ENCODE peak calls at places on chromosomes 1 and 21, in four cellular contexts. A, Z, R and E are unnamed samples.

GRCh38 chr1:162548170-162548569 is 13.4 kb upstream of the UAP1 start:
- DNase-seq in Z (no peak), A (no peak), R (no peak), E (no peak)

GRCh38 chr1:77847621-77848080 is 40.8 kb upstream of the NEXN start:
- DNase-seq in R (no peak), Z (peak), A (no peak), E (no peak)

GRCh38 chr21:38995071-38995669 is 188.1 kb downstream of the PSMG1 start:
- DNase-seq in Z (no peak), A (no peak), R (no peak), E (no peak)

GRCh38 chr1:30251451-30251850 is 471.9 kb downstream of the MATN1 start:
- DNase-seq in A (no peak), R (no peak), Z (no peak), E (no peak)

GRCh38 chr21:39712976-39713375 is 32.0 kb upstream of the IGSF5 start:
- DNase-seq in R (no peak), Z (no peak), A (no peak), E (no peak)

GRCh38 chr1:31771891-31772668 is 7.9 kb upstream of the ADGRB2 start:
- DNase-seq in R (no peak), A (no peak), Z (no peak), E (no peak)

GRCh38 chr1:230851291-230851691 is 17.0 kb downstream of the C1orf198 start:
- DNase-seq in Z (no peak), R (no peak), A (no peak), E (no peak)

GRCh38 chr1:175591083-175591743 is 152.2 kb downstream of the TNR start:
- DNase-seq in R (no peak), Z (no peak), A (peak), E (no peak)

GRCh38 chr1:235650341-235651169 is 971 bp upstream of the GNG4 start:
- DNase-seq in Z (no peak), R (no peak), A (no peak), E (no peak)

DNA sequence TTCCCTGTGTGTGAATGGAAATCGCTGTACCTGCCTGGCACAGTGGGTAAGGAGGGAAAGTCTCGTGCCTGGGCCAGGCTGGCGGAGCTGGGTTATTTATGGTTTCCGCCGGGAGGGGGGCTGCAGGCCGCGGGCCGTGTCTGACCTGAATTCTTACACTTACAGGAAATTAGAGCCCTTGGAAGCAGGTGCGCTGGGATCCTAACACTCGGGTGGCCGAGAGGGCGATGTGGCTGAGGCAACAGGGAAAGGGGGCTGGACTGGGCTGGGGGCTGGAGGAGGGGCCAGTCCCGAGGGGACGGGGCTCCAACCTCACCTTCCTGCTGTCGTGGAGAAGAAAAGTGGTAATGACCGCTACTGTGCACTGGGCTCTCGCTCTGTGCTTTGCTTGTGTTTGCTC is 109.4 kb upstream of the WNT4 start:
- DNase-seq in A (no peak), Z (no peak), R (no peak), E (no peak)
- TF ChIP-seq ATF3 in A (no peak), Z (no peak), R (no peak), E (no peak)

GRCh38 chr1:182407724-182408123 is 7.3 kb upstream of the TEDDM1 start:
- DNase-seq in R (no peak), Z (no peak), A (no peak), E (no peak)

GRCh38 chr1:182404764-182405163 is 4.3 kb upstream of the TEDDM1 start:
- DNase-seq in A (peak), R (no peak), Z (no peak), E (no peak)

GRCh38 chr1:182405578-182405977 is 5.1 kb upstream of the TEDDM1 start:
- DNase-seq in A (no peak), Z (no peak), R (no peak), E (no peak)

GRCh38 chr1:182408435-182409070 is 8.1 kb upstream of the TEDDM1 start:
- DNase-seq in R (no peak), Z (no peak), A (no peak), E (no peak)

GRCh38 chr1:182406006-182406405 is 5.5 kb upstream of the TEDDM1 start:
- DNase-seq in R (no peak), A (no peak), Z (no peak), E (no peak)
- TF ChIP-seq EGR1 in R (no peak), A (no peak), Z (no peak), E (no peak)

DNA sequence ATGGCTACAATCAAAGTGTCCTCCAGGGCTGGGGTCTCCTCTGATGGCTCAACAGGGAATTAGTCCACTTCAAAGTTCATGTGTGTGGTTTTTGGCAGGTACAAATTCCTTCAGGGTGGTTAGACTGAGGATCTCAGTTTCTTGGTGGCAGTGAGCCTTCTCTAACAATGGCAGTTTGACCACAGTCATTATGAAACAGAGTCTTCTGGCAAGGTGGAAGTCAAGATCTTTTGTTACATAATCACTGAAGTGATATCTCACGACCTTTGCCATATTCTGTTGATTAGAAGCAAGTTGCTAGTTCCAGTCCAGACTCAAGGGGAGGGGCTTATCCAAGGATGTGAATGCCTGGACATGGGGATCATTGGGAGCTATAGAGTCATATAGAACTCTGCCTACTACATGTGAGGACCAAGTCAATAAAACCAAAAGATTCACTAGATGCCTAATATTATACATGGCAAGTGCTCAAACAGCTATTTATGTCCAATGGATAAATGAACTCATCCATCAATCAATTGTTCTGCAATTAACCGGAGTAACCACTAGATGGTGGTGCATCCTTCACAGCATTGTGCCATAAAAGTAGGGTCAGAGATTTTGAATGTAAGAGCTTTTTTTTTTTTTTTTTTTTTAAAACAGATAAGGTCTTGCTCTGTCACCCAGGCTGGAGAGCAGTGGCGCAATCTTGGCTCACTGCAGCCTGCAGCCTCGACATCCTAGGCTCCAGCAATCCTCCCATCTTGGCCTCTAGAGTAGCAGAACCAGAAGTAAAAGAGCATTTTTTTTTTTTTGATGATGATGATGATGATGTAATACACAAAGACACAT is 131.9 kb downstream of the CRB1 start:
- DNase-seq in R (no peak), A (peak), Z (peak), E (peak)
- TF ChIP-seq ATF3 in R (no peak), A (peak), Z (no peak), E (no peak)

GRCh38 chr1:1087351-1088035 is 13.4 kb upstream of the RNF223 start:
- DNase-seq in Z (no peak), R (no peak), A (no peak), E (no peak)

GRCh38 chr1:1084372-1085170 is 10.5 kb upstream of the RNF223 start:
- DNase-seq in A (no peak), Z (no peak), R (no peak), E (no peak)

GRCh38 chr1:1086911-1087341 is 12.8 kb upstream of the RNF223 start:
- DNase-seq in R (no peak), A (no peak), Z (no peak), E (no peak)

GRCh38 chr1:1085171-1085841 is 11.2 kb upstream of the RNF223 start:
- DNase-seq in A (no peak), Z (no peak), R (no peak), E (no peak)

DNA sequence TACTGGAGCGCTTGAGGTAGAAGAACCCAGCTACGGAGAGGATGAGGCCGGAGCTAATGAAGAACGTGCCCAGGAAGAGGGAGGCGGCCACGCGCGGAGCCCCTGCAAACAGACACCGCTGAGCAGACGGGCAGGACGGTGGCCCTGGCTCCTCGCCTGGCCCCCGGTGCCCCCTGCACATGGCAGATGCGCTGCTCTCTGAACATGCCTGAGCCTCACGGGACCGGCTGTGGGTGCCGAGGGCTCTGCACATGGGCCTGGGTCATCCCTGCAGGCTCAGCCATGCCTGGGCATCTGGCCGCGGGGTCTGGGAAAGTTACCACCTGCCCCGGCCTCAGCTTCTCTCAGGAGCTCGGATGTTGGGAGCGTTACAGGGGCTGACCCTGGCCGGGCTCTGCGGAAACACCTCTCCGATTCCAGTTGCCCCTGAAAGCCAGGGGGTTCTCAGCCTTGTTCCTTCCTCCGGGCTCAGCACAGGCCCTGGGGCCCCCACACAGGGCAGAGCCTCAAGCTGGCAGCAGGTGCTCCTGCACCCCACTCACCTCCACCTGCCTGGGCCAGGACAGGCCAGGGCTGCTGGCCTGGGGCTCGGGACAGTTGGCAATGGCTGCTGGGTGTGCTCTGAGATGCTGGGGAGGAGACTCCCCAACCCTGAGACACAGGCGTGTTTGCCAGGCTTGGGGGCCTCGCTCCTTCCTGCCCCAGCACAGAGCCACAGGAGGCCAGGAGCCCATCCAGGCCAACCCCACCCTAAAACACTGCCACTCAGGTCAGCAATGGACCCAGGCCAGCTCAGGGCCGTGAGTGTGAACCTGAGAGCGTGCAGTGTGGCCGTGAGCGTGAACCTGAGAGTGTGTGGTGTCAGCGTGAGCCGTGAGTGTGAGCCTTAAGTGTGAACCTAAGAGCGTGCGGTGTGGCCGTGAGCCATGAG is 12.1 kb upstream of the RNF223 start:
- DNase-seq in Z (no peak), R (no peak), A (no peak), E (no peak)
- TF ChIP-seq EGR1 in Z (no peak), R (no peak), A (no peak), E (no peak)

GRCh38 chr1:27594542-27595510 is 9.1 kb downstream of the AHDC1 start:
- DNase-seq in A (no peak), R (no peak), Z (no peak), E (no peak)
- TF ChIP-seq ATF3 in A (no peak), R (no peak), Z (no peak), E (no peak)

DNA sequence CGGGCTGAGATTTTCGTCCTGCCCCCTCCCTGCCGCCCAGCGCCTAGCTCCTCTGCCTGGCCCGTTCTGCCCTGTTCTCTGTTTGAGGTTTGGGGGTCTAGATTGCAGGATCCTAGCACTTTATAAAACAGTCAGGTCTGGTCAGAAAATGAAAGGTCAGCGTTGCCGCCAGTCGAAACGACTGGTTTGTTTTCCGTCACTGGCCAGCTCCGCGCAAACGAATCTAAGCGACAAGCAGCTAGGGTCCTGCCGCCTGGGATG is 4.4 kb downstream of the GFI1 start:
- DNase-seq in R (no peak), Z (no peak), A (no peak), E (no peak)
- TF ChIP-seq EGR1 in R (no peak), Z (no peak), A (no peak), E (no peak)

DNA sequence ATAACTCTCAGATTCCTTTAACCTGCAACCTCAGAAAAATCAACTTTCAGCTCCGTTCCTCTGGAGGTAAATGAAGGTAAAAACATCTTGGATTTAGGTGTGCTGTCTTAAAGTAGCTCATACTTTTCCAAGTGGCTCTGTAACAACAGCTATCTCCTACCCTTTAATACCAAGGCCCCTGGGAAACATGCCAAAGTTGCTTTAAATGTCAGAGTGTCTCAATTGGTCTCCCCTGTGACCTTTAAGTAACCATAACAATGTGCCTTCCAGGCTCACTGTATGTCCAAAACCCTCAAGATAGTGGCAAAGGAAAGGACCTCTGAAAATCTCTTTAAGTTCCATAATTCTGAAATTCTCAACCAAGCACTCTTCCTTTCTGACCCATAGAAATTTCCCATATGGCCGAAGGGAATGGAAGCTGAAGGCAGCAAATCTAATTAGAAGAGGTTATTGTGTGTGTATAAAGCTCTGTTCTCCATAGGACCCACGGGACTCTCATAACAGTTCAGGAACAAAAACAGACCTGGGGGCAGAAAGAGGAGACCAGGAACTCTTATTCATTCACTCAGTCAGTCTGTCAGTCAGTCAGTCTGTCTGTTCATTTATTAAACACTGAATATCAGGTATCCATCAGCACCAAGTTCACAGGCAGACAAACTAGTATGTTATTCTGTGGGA is 19.3 kb downstream of the ASTN1 start:
- DNase-seq in A (no peak), Z (no peak), R (no peak), E (no peak)
- TF ChIP-seq ATF3 in A (no peak), Z (no peak), R (no peak), E (no peak)

GRCh38 chr1:116122955-116123757 is 12.0 kb downstream of the MAB21L3 start:
- DNase-seq in Z (no peak), A (no peak), R (no peak), E (no peak)
- TF ChIP-seq EGR1 in Z (no peak), A (no peak), R (no peak), E (no peak)

DNA sequence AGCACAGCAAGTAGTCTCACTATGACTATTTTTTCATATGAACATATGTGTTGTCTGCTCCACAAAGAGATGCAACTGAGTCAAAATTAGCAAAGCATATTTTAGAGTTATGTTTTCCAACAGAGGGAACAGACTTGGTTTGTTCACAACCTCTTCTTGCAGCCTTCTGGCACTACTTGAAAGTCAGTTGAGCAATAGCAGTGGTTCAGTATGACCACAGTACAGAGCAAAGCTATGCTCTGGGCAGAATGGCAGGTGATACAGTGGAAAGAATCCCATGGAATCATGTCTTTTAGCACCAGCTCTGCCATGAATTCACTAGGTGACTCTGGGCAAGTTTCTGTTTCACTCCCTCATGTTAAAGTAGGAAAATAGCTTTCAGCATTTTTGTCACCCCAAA is 5.3 kb downstream of the CCN1 start:
- DNase-seq in A (no peak), Z (no peak), R (no peak), E (no peak)
- TF ChIP-seq ATF3 in A (no peak), Z (no peak), R (no peak), E (no peak)